ENCODE peak calls at places on chromosomes 5 and 9, in seven cellular contexts. One of them, this sample, is unnamed.

GRCh38 chr5:179310439-179311090 is 34.7 kb downstream of the ADAMTS2 start:
- DNase-seq in NCI-H1436: no peak
- DNase-seq in activated T-helper 1 cell treated with anti-CD3 and anti-CD28 coated beads, Interleukin-12 subunit alpha, Interleukin-12 subunit beta, Interleukin-2, Interleukin-4 antibody, amounts not matched to agents 30 ng/mL and 10 ng/mL and 1 ng/mL, durations not matched to agents 14 hours and 24 hours and 36 hours: no peak
- DNase-seq in HuH-7.5: no peak
- DNase-seq in foreskin fibroblast: no peak
- DNase-seq in AG08395: no peak
- DNase-seq in T-helper 2 cell treated with Interferon-gamma antibody and Interleukin-4, amounts not matched to agents 5 μg/mL and 100 μg/mL, for 36 hours: no peak
- DNase-seq in this sample: no peak

GRCh38 chr5:368162-369084 is 46.9 kb downstream of the AHRR start:
- DNase-seq in NCI-H1436: no peak
- DNase-seq in activated T-helper 1 cell treated with anti-CD3 and anti-CD28 coated beads, Interleukin-12 subunit alpha, Interleukin-12 subunit beta, Interleukin-2, Interleukin-4 antibody, amounts not matched to agents 30 ng/mL and 10 ng/mL and 1 ng/mL, durations not matched to agents 14 hours and 24 hours and 36 hours: no peak
- DNase-seq in HuH-7.5: no peak
- DNase-seq in foreskin fibroblast: peak
- DNase-seq in AG08395: peak
- DNase-seq in T-helper 2 cell treated with Interferon-gamma antibody and Interleukin-4, amounts not matched to agents 5 μg/mL and 100 μg/mL, for 36 hours: peak
- DNase-seq in this sample: no peak

GRCh38 chr9:113011911-113012381 is at the start of gene ZNF883:
- DNase-seq in NCI-H1436: peak
- DNase-seq in activated T-helper 1 cell treated with anti-CD3 and anti-CD28 coated beads, Interleukin-12 subunit alpha, Interleukin-12 subunit beta, Interleukin-2, Interleukin-4 antibody, amounts not matched to agents 30 ng/mL and 10 ng/mL and 1 ng/mL, durations not matched to agents 14 hours and 24 hours and 36 hours: no peak
- DNase-seq in HuH-7.5: peak
- DNase-seq in foreskin fibroblast: peak
- DNase-seq in AG08395: peak
- DNase-seq in T-helper 2 cell treated with Interferon-gamma antibody and Interleukin-4, amounts not matched to agents 5 μg/mL and 100 μg/mL, for 36 hours: no peak
- DNase-seq in this sample: peak

GRCh38 chr5:154117930-154118329 is 72.6 kb upstream of the GALNT10 start:
- DNase-seq in NCI-H1436: no peak
- DNase-seq in activated T-helper 1 cell treated with anti-CD3 and anti-CD28 coated beads, Interleukin-12 subunit alpha, Interleukin-12 subunit beta, Interleukin-2, Interleukin-4 antibody, amounts not matched to agents 30 ng/mL and 10 ng/mL and 1 ng/mL, durations not matched to agents 14 hours and 24 hours and 36 hours: no peak
- DNase-seq in HuH-7.5: no peak
- DNase-seq in foreskin fibroblast: no peak
- DNase-seq in AG08395: no peak
- DNase-seq in T-helper 2 cell treated with Interferon-gamma antibody and Interleukin-4, amounts not matched to agents 5 μg/mL and 100 μg/mL, for 36 hours: no peak
- DNase-seq in this sample: no peak

GRCh38 chr5:176533390-176533789 is 3.8 kb downstream of the RNF44 start:
- DNase-seq in NCI-H1436: no peak
- DNase-seq in activated T-helper 1 cell treated with anti-CD3 and anti-CD28 coated beads, Interleukin-12 subunit alpha, Interleukin-12 subunit beta, Interleukin-2, Interleukin-4 antibody, amounts not matched to agents 30 ng/mL and 10 ng/mL and 1 ng/mL, durations not matched to agents 14 hours and 24 hours and 36 hours: no peak
- DNase-seq in HuH-7.5: no peak
- DNase-seq in foreskin fibroblast: no peak
- DNase-seq in AG08395: no peak
- DNase-seq in T-helper 2 cell treated with Interferon-gamma antibody and Interleukin-4, amounts not matched to agents 5 μg/mL and 100 μg/mL, for 36 hours: no peak
- DNase-seq in this sample: no peak

GRCh38 chr5:151886741-151887261 is 37.9 kb downstream of the GLRA1 start:
- DNase-seq in NCI-H1436: no peak
- DNase-seq in activated T-helper 1 cell treated with anti-CD3 and anti-CD28 coated beads, Interleukin-12 subunit alpha, Interleukin-12 subunit beta, Interleukin-2, Interleukin-4 antibody, amounts not matched to agents 30 ng/mL and 10 ng/mL and 1 ng/mL, durations not matched to agents 14 hours and 24 hours and 36 hours: no peak
- DNase-seq in HuH-7.5: no peak
- DNase-seq in foreskin fibroblast: peak
- DNase-seq in AG08395: no peak
- DNase-seq in T-helper 2 cell treated with Interferon-gamma antibody and Interleukin-4, amounts not matched to agents 5 μg/mL and 100 μg/mL, for 36 hours: no peak
- DNase-seq in this sample: no peak

GRCh38 chr9:137172907-137173794 is 1.3 kb upstream of the TMEM210 start:
- DNase-seq in NCI-H1436: no peak
- DNase-seq in activated T-helper 1 cell treated with anti-CD3 and anti-CD28 coated beads, Interleukin-12 subunit alpha, Interleukin-12 subunit beta, Interleukin-2, Interleukin-4 antibody, amounts not matched to agents 30 ng/mL and 10 ng/mL and 1 ng/mL, durations not matched to agents 14 hours and 24 hours and 36 hours: no peak
- DNase-seq in HuH-7.5: no peak
- DNase-seq in foreskin fibroblast: no peak
- DNase-seq in AG08395: no peak
- DNase-seq in T-helper 2 cell treated with Interferon-gamma antibody and Interleukin-4, amounts not matched to agents 5 μg/mL and 100 μg/mL, for 36 hours: no peak
- DNase-seq in this sample: no peak

GRCh38 chr5:65855758-65856157 is 70.6 kb upstream of the ERBIN start:
- DNase-seq in NCI-H1436: no peak
- DNase-seq in activated T-helper 1 cell treated with anti-CD3 and anti-CD28 coated beads, Interleukin-12 subunit alpha, Interleukin-12 subunit beta, Interleukin-2, Interleukin-4 antibody, amounts not matched to agents 30 ng/mL and 10 ng/mL and 1 ng/mL, durations not matched to agents 14 hours and 24 hours and 36 hours: no peak
- DNase-seq in HuH-7.5: no peak
- DNase-seq in foreskin fibroblast: no peak
- DNase-seq in AG08395: no peak
- DNase-seq in T-helper 2 cell treated with Interferon-gamma antibody and Interleukin-4, amounts not matched to agents 5 μg/mL and 100 μg/mL, for 36 hours: no peak
- DNase-seq in this sample: no peak

GRCh38 chr9:136316271-136316751 is 11.0 kb upstream of the GPSM1 start:
- DNase-seq in NCI-H1436: no peak
- DNase-seq in activated T-helper 1 cell treated with anti-CD3 and anti-CD28 coated beads, Interleukin-12 subunit alpha, Interleukin-12 subunit beta, Interleukin-2, Interleukin-4 antibody, amounts not matched to agents 30 ng/mL and 10 ng/mL and 1 ng/mL, durations not matched to agents 14 hours and 24 hours and 36 hours: no peak
- DNase-seq in HuH-7.5: no peak
- DNase-seq in foreskin fibroblast: no peak
- DNase-seq in AG08395: no peak
- DNase-seq in T-helper 2 cell treated with Interferon-gamma antibody and Interleukin-4, amounts not matched to agents 5 μg/mL and 100 μg/mL, for 36 hours: no peak
- DNase-seq in this sample: no peak

GRCh38 chr9:76542360-76542759 is 83.4 kb downstream of the GCNT1 start:
- DNase-seq in NCI-H1436: no peak
- DNase-seq in activated T-helper 1 cell treated with anti-CD3 and anti-CD28 coated beads, Interleukin-12 subunit alpha, Interleukin-12 subunit beta, Interleukin-2, Interleukin-4 antibody, amounts not matched to agents 30 ng/mL and 10 ng/mL and 1 ng/mL, durations not matched to agents 14 hours and 24 hours and 36 hours: no peak
- DNase-seq in HuH-7.5: no peak
- DNase-seq in foreskin fibroblast: no peak
- DNase-seq in AG08395: no peak
- DNase-seq in T-helper 2 cell treated with Interferon-gamma antibody and Interleukin-4, amounts not matched to agents 5 μg/mL and 100 μg/mL, for 36 hours: no peak
- DNase-seq in this sample: no peak

GRCh38 chr5:137174206-137174605 is 324.9 kb downstream of the SPOCK1 start:
- DNase-seq in NCI-H1436: no peak
- DNase-seq in activated T-helper 1 cell treated with anti-CD3 and anti-CD28 coated beads, Interleukin-12 subunit alpha, Interleukin-12 subunit beta, Interleukin-2, Interleukin-4 antibody, amounts not matched to agents 30 ng/mL and 10 ng/mL and 1 ng/mL, durations not matched to agents 14 hours and 24 hours and 36 hours: no peak
- DNase-seq in HuH-7.5: no peak
- DNase-seq in foreskin fibroblast: no peak
- DNase-seq in AG08395: no peak
- DNase-seq in T-helper 2 cell treated with Interferon-gamma antibody and Interleukin-4, amounts not matched to agents 5 μg/mL and 100 μg/mL, for 36 hours: no peak
- DNase-seq in this sample: no peak

GRCh38 chr5:24177821-24178220 is 467.0 kb downstream of the CDH10 start:
- DNase-seq in NCI-H1436: no peak
- DNase-seq in activated T-helper 1 cell treated with anti-CD3 and anti-CD28 coated beads, Interleukin-12 subunit alpha, Interleukin-12 subunit beta, Interleukin-2, Interleukin-4 antibody, amounts not matched to agents 30 ng/mL and 10 ng/mL and 1 ng/mL, durations not matched to agents 14 hours and 24 hours and 36 hours: no peak
- DNase-seq in HuH-7.5: no peak
- DNase-seq in foreskin fibroblast: no peak
- DNase-seq in AG08395: no peak
- DNase-seq in T-helper 2 cell treated with Interferon-gamma antibody and Interleukin-4, amounts not matched to agents 5 μg/mL and 100 μg/mL, for 36 hours: no peak
- DNase-seq in this sample: no peak

GRCh38 chr5:123033157-123033671 is 3.3 kb downstream of the PPIC start:
- DNase-seq in NCI-H1436: no peak
- DNase-seq in activated T-helper 1 cell treated with anti-CD3 and anti-CD28 coated beads, Interleukin-12 subunit alpha, Interleukin-12 subunit beta, Interleukin-2, Interleukin-4 antibody, amounts not matched to agents 30 ng/mL and 10 ng/mL and 1 ng/mL, durations not matched to agents 14 hours and 24 hours and 36 hours: no peak
- DNase-seq in HuH-7.5: no peak
- DNase-seq in foreskin fibroblast: no peak
- DNase-seq in AG08395: no peak
- DNase-seq in T-helper 2 cell treated with Interferon-gamma antibody and Interleukin-4, amounts not matched to agents 5 μg/mL and 100 μg/mL, for 36 hours: no peak
- DNase-seq in this sample: no peak

GRCh38 chr5:158695595-158696330 is 404.0 kb downstream of the EBF1 start:
- DNase-seq in NCI-H1436: peak
- DNase-seq in activated T-helper 1 cell treated with anti-CD3 and anti-CD28 coated beads, Interleukin-12 subunit alpha, Interleukin-12 subunit beta, Interleukin-2, Interleukin-4 antibody, amounts not matched to agents 30 ng/mL and 10 ng/mL and 1 ng/mL, durations not matched to agents 14 hours and 24 hours and 36 hours: peak
- DNase-seq in HuH-7.5: peak
- DNase-seq in foreskin fibroblast: peak
- DNase-seq in AG08395: peak
- DNase-seq in T-helper 2 cell treated with Interferon-gamma antibody and Interleukin-4, amounts not matched to agents 5 μg/mL and 100 μg/mL, for 36 hours: peak
- DNase-seq in this sample: peak

GRCh38 chr5:34756781-34757624 is 82.0 kb upstream of the TTC23L start:
- DNase-seq in NCI-H1436: no peak
- DNase-seq in activated T-helper 1 cell treated with anti-CD3 and anti-CD28 coated beads, Interleukin-12 subunit alpha, Interleukin-12 subunit beta, Interleukin-2, Interleukin-4 antibody, amounts not matched to agents 30 ng/mL and 10 ng/mL and 1 ng/mL, durations not matched to agents 14 hours and 24 hours and 36 hours: no peak
- DNase-seq in HuH-7.5: peak
- DNase-seq in foreskin fibroblast: no peak
- DNase-seq in AG08395: no peak
- DNase-seq in T-helper 2 cell treated with Interferon-gamma antibody and Interleukin-4, amounts not matched to agents 5 μg/mL and 100 μg/mL, for 36 hours: no peak
- DNase-seq in this sample: no peak

GRCh38 chr9:20512106-20512505 is 110.2 kb downstream of the MLLT3 start:
- DNase-seq in NCI-H1436: no peak
- DNase-seq in activated T-helper 1 cell treated with anti-CD3 and anti-CD28 coated beads, Interleukin-12 subunit alpha, Interleukin-12 subunit beta, Interleukin-2, Interleukin-4 antibody, amounts not matched to agents 30 ng/mL and 10 ng/mL and 1 ng/mL, durations not matched to agents 14 hours and 24 hours and 36 hours: no peak
- DNase-seq in HuH-7.5: no peak
- DNase-seq in foreskin fibroblast: peak
- DNase-seq in AG08395: peak
- DNase-seq in T-helper 2 cell treated with Interferon-gamma antibody and Interleukin-4, amounts not matched to agents 5 μg/mL and 100 μg/mL, for 36 hours: no peak
- DNase-seq in this sample: no peak

GRCh38 chr9:36136894-36137391 is 410 bp downstream of the GLIPR2 start:
- DNase-seq in NCI-H1436: no peak
- DNase-seq in activated T-helper 1 cell treated with anti-CD3 and anti-CD28 coated beads, Interleukin-12 subunit alpha, Interleukin-12 subunit beta, Interleukin-2, Interleukin-4 antibody, amounts not matched to agents 30 ng/mL and 10 ng/mL and 1 ng/mL, durations not matched to agents 14 hours and 24 hours and 36 hours: no peak
- DNase-seq in HuH-7.5: no peak
- DNase-seq in foreskin fibroblast: no peak
- DNase-seq in AG08395: no peak
- DNase-seq in T-helper 2 cell treated with Interferon-gamma antibody and Interleukin-4, amounts not matched to agents 5 μg/mL and 100 μg/mL, for 36 hours: no peak
- DNase-seq in this sample: no peak

GRCh38 chr9:6686396-6686795 is 40.9 kb upstream of the GLDC start:
- DNase-seq in NCI-H1436: no peak
- DNase-seq in activated T-helper 1 cell treated with anti-CD3 and anti-CD28 coated beads, Interleukin-12 subunit alpha, Interleukin-12 subunit beta, Interleukin-2, Interleukin-4 antibody, amounts not matched to agents 30 ng/mL and 10 ng/mL and 1 ng/mL, durations not matched to agents 14 hours and 24 hours and 36 hours: no peak
- DNase-seq in HuH-7.5: no peak
- DNase-seq in foreskin fibroblast: no peak
- DNase-seq in AG08395: peak
- DNase-seq in T-helper 2 cell treated with Interferon-gamma antibody and Interleukin-4, amounts not matched to agents 5 μg/mL and 100 μg/mL, for 36 hours: no peak
- DNase-seq in this sample: no peak

GRCh38 chr9:107737987-107738743 is 248.6 kb upstream of the KLF4 start:
- DNase-seq in NCI-H1436: peak
- DNase-seq in activated T-helper 1 cell treated with anti-CD3 and anti-CD28 coated beads, Interleukin-12 subunit alpha, Interleukin-12 subunit beta, Interleukin-2, Interleukin-4 antibody, amounts not matched to agents 30 ng/mL and 10 ng/mL and 1 ng/mL, durations not matched to agents 14 hours and 24 hours and 36 hours: no peak
- DNase-seq in HuH-7.5: no peak
- DNase-seq in foreskin fibroblast: peak
- DNase-seq in AG08395: peak
- DNase-seq in T-helper 2 cell treated with Interferon-gamma antibody and Interleukin-4, amounts not matched to agents 5 μg/mL and 100 μg/mL, for 36 hours: no peak
- DNase-seq in this sample: no peak

GRCh38 chr9:91817493-91818225 is 132.4 kb downstream of the ROR2 start:
- DNase-seq in NCI-H1436: no peak
- DNase-seq in activated T-helper 1 cell treated with anti-CD3 and anti-CD28 coated beads, Interleukin-12 subunit alpha, Interleukin-12 subunit beta, Interleukin-2, Interleukin-4 antibody, amounts not matched to agents 30 ng/mL and 10 ng/mL and 1 ng/mL, durations not matched to agents 14 hours and 24 hours and 36 hours: no peak
- DNase-seq in HuH-7.5: no peak
- DNase-seq in foreskin fibroblast: peak
- DNase-seq in AG08395: peak
- DNase-seq in T-helper 2 cell treated with Interferon-gamma antibody and Interleukin-4, amounts not matched to agents 5 μg/mL and 100 μg/mL, for 36 hours: no peak
- DNase-seq in this sample: no peak

GRCh38 chr5:140469259-140469658 is 67.6 kb downstream of the ANKHD1 start:
- DNase-seq in NCI-H1436: no peak
- DNase-seq in activated T-helper 1 cell treated with anti-CD3 and anti-CD28 coated beads, Interleukin-12 subunit alpha, Interleukin-12 subunit beta, Interleukin-2, Interleukin-4 antibody, amounts not matched to agents 30 ng/mL and 10 ng/mL and 1 ng/mL, durations not matched to agents 14 hours and 24 hours and 36 hours: no peak
- DNase-seq in HuH-7.5: no peak
- DNase-seq in foreskin fibroblast: no peak
- DNase-seq in AG08395: no peak
- DNase-seq in T-helper 2 cell treated with Interferon-gamma antibody and Interleukin-4, amounts not matched to agents 5 μg/mL and 100 μg/mL, for 36 hours: no peak
- DNase-seq in this sample: no peak

GRCh38 chr9:108444400-108445358 is 411.1 kb downstream of the ACTL7B start:
- DNase-seq in NCI-H1436: no peak
- DNase-seq in activated T-helper 1 cell treated with anti-CD3 and anti-CD28 coated beads, Interleukin-12 subunit alpha, Interleukin-12 subunit beta, Interleukin-2, Interleukin-4 antibody, amounts not matched to agents 30 ng/mL and 10 ng/mL and 1 ng/mL, durations not matched to agents 14 hours and 24 hours and 36 hours: no peak
- DNase-seq in HuH-7.5: no peak
- DNase-seq in foreskin fibroblast: peak
- DNase-seq in AG08395: peak
- DNase-seq in T-helper 2 cell treated with Interferon-gamma antibody and Interleukin-4, amounts not matched to agents 5 μg/mL and 100 μg/mL, for 36 hours: no peak
- DNase-seq in this sample: no peak

GRCh38 chr9:91376239-91376638 is 14.5 kb upstream of the AUH start:
- DNase-seq in NCI-H1436: no peak
- DNase-seq in activated T-helper 1 cell treated with anti-CD3 and anti-CD28 coated beads, Interleukin-12 subunit alpha, Interleukin-12 subunit beta, Interleukin-2, Interleukin-4 antibody, amounts not matched to agents 30 ng/mL and 10 ng/mL and 1 ng/mL, durations not matched to agents 14 hours and 24 hours and 36 hours: no peak
- DNase-seq in HuH-7.5: no peak
- DNase-seq in foreskin fibroblast: no peak
- DNase-seq in AG08395: peak
- DNase-seq in T-helper 2 cell treated with Interferon-gamma antibody and Interleukin-4, amounts not matched to agents 5 μg/mL and 100 μg/mL, for 36 hours: no peak
- DNase-seq in this sample: no peak